ENCODE peak calls at places on chromosomes 11 and 22, in four cellular contexts. Z is H9, R is IMR-90, H is H1. E is an unnamed sample.

GRCh38 chr11:15361316-15361715 is 246.6 kb downstream of the INSC start:
- DNase-seq in Z (no peak), R (no peak), H (no peak), E (no peak)

GRCh38 chr11:102427068-102427467 is 25.5 kb downstream of the TMEM123 start:
- DNase-seq in Z (no peak), R (no peak), H (no peak), E (no peak)

GRCh38 chr22:20607157-20607907 is 99.9 kb downstream of the MED15 start:
- DNase-seq in Z (peak), R (no peak), H (no peak), E (peak)

GRCh38 chr11:67409781-67410368 is 5.6 kb upstream of the CARNS1 start:
- DNase-seq in Z (peak), R (no peak), H (peak), E (peak)

GRCh38 chr11:20057055-20057943 is 103.0 kb downstream of the DBX1 start:
- DNase-seq in Z (no peak), R (peak), H (no peak), E (no peak)

GRCh38 chr11:27489092-27489491 is 16.5 kb upstream of the LGR4 start:
- DNase-seq in Z (no peak), R (no peak), H (no peak), E (no peak)

GRCh38 chr11:35953081-35953480 is 9.2 kb downstream of the LDLRAD3 start:
- DNase-seq in Z (no peak), R (no peak), H (no peak), E (no peak)

GRCh38 chr22:41551882-41552582 is 7.8 kb upstream of the POLR3H start:
- DNase-seq in Z (no peak), R (no peak), H (no peak), E (no peak)

GRCh38 chr22:26259510-26259909 is 90.2 kb downstream of the SEZ6L start:
- DNase-seq in Z (peak), R (peak), H (peak), E (peak)

GRCh38 chr22:37557321-37558001 is 2.8 kb upstream of the CDC42EP1 start:
- DNase-seq in Z (peak), R (no peak), H (no peak), E (no peak)

GRCh38 chr11:118223992-118224391 is 819 bp downstream of the JAML start:
- DNase-seq in Z (no peak), R (no peak), H (no peak), E (no peak)

GRCh38 chr11:21794306-21794705 is 398.6 kb upstream of the ANO5 start:
- DNase-seq in Z (no peak), R (no peak), H (no peak), E (no peak)

GRCh38 chr11:65501530-65502273 is 2.9 kb downstream of the MALAT1 start:
- DNase-seq in Z (no peak), R (peak), H (no peak), E (peak)

GRCh38 chr11:130602700-130603584 is 154.5 kb downstream of the ADAMTS15 start:
- DNase-seq in Z (peak), R (no peak), H (no peak), E (no peak)

GRCh38 chr11:105701098-105701497 is 91.2 kb downstream of the GRIA4 start:
- DNase-seq in Z (no peak), R (no peak), H (no peak), E (no peak)

GRCh38 chr11:83671295-83671694 is 385.1 kb upstream of the CCDC90B start:
- DNase-seq in Z (no peak), R (peak), H (no peak), E (no peak)

GRCh38 chr11:12581923-12582322 is 92.3 kb upstream of the TEAD1 start:
- DNase-seq in Z (no peak), R (peak), H (no peak), E (peak)

GRCh38 chr22:42288791-42289190 is 18.3 kb upstream of the TCF20 start:
- DNase-seq in Z (no peak), R (no peak), H (no peak), E (no peak)

GRCh38 chr11:46121724-46122477 is 647 bp upstream of the PHF21A start:
- DNase-seq in Z (peak), R (peak), H (no peak), E (peak)
- H4K8ac ChIP-seq in Z (no peak), R (peak), H (peak), E (no peak)

GRCh38 chr22:50585781-50586180 is 3.1 kb upstream of the CHKB start:
- DNase-seq in Z (no peak), R (no peak), H (no peak), E (no peak)

GRCh38 chr22:50585238-50585637 is 2.6 kb upstream of the CHKB start:
- DNase-seq in Z (no peak), R (no peak), H (no peak), E (no peak)

GRCh38 chr22:50583294-50583865 is 731 bp upstream of the CHKB start:
- DNase-seq in Z (no peak), R (no peak), H (no peak), E (peak)

GRCh38 chr22:50582562-50583293 is at the start of gene CHKB:
- DNase-seq in Z (peak), R (peak), H (peak), E (peak)

DNA sequence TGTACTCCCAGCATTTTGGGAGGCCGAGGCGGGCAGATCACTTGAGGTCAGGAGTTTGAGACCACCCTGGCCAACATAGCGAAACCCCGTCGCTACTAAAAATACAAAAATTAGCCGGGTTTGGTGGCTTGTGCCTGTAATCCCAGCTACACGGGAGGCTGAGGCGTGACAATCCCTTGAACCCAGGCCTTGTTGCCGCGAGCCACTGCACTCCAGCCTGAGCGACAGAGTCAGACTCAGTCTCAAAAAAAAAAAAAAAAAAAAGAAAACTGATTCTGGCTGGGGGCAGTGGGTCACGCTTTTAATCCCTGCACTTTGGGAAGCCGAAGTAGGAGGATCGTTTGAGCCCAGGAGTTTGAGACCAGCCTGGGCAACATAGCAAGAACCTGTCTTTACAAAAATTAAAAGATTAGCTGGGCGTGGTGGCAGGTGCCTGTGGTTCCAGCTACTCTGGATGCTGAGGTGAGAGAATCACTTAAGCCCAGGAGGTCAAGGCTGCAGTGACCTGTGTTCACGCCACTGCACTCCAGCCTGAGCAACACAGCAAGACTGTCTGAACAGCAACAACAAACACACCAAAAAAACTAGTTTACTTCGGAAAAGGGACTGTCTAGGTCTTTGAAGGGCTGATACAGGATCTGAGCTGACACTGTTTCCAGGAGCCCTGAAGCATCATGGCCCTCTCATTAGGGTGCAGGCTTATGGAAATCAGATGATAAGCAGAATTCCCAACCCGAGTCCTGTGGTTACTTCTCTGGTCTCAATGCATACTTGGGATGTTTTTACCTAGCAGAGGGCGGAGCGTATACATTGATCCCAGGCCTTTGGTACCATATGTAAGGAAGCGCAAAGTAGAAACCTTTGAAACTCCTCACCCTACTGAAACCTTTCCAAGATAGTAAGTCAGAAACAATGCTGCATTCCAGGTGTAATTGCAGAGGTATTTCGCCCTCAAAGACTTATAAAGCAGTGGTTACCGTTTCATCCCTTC is 1.8 kb upstream of the CHKB start:
- DNase-seq in Z (no peak), R (no peak), H (no peak), E (peak)
- H3K9ac ChIP-seq in Z (no peak), R (no peak), H (no peak), E (no peak)

DNA sequence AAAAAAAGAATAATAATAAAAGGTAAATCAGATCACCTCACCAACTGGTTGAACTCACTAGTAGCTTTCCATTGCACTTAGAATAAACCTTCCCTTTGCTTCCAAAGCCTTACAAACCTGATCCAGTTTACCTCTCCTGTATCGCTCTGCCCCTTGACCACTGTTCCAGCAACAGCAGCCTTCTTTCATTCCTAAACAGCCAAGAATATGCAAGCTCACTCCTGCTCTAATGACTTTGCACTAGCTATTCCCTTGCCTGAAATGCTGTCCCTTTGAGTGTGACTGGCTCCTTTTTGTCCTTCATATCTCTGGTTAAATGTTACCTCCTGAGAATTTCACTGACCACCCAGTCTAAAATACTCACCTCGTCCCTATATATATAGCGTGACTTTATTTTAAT is 9.6 kb upstream of the PIK3C2A start:
- DNase-seq in Z (no peak), R (no peak), H (no peak), E (no peak)
- H4K5ac ChIP-seq in Z (no peak), R (no peak), H (no peak), E (no peak)

DNA sequence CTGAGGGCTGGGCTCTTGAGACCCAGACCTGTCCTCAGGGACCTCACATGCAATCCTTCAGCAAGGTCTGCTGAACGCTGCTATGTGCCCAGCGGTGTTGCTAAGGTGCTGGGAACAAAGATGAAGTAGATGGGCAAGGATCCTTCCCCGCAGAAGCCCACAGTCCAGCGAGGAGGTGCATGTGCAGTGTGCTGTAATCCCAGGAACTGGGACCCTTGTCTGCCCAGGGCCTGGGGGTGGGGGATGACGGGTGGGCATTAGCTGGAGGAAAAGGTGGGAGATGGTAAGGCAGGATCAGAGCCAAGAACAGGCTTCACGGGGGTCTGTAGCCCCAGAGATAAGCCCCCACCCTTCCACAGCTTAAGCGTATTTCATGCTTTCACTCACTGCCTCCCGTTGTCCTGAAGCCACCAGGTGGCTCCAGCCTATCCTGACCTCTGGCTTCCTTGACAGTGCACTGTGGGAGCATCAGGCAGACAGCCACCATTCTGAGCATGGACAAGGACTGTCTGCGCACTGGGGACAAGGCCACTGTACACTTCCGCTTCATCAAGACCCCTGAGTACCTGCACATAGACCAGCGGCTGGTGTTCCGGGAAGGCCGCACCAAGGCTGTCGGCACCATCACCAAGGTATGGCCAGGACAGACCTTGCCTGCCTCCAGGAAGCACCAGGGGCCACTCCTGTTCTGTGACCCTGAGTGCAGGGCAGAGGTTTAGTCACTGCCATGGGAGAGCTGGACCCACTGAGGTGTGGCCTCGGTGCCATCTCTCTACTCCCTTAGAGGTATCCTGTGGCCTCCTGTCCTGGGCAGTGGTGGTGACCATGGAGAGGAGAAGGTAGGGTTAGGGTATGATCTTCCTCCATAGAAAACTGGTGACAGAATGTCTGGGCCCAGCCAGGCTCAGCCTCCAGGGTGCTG is 22.0 kb downstream of the GTPBP1 start:
- DNase-seq in Z (no peak), R (no peak), H (no peak), E (no peak)
- H4K8ac ChIP-seq in Z (no peak), R (no peak), H (no peak), E (no peak)